ENCODE peak calls at places on chromosome 5, in six cellular contexts. S, O, R, V, D and L are unnamed samples. For H3K36me3, the result is how much of the 10 kb centered on the place peaks cover.

GRCh38 chr5:84260140-84260539 is 124.5 kb downstream of the EDIL3 start:
- DNase-seq in S (no peak), O (no peak), R (no peak), V (no peak), D (no peak), L (no peak)

GRCh38 chr5:74673011-74673790 is 11.8 kb upstream of the HEXB start:
- DNase-seq in S (peak), O (peak), R (no peak), V (no peak), D (no peak), L (no peak)

GRCh38 chr5:147098233-147098790 is 136.5 kb upstream of the STK32A start:
- DNase-seq in S (peak), O (peak), R (no peak), V (peak), D (peak), L (peak)

GRCh38 chr5:88680253-88681132 is 202.5 kb downstream of the MEF2C start:
- DNase-seq in S (peak), O (peak), R (peak), V (peak), D (peak), L (peak)

GRCh38 chr5:126365446-126366198 is 57.6 kb upstream of the GRAMD2B start:
- DNase-seq in S (no peak), O (no peak), R (no peak), V (no peak), D (no peak), L (no peak)

GRCh38 chr5:126542441-126542840 is 52.6 kb downstream of the ALDH7A1 start:
- DNase-seq in S (no peak), O (no peak), R (no peak), V (no peak), D (no peak), L (no peak)

GRCh38 chr5:171433952-171434676 is 14.7 kb downstream of the FGF18 start:
- DNase-seq in S (no peak), O (no peak), R (no peak), V (no peak), D (no peak), L (no peak)

GRCh38 chr5:84693256-84693655 is 308.6 kb upstream of the EDIL3 start:
- DNase-seq in S (no peak), O (no peak), R (no peak), V (no peak), D (no peak), L (no peak)

GRCh38 chr5:55546991-55547390 is 12.2 kb upstream of the PLPP1 start:
- DNase-seq in S (no peak), O (no peak), R (no peak), V (no peak), D (no peak), L (no peak)

GRCh38 chr5:115379622-115380344 is 83.3 kb upstream of the CCDC112 start:
- DNase-seq in S (no peak), O (peak), R (peak), V (peak), D (peak), L (peak)

GRCh38 chr5:84411832-84412605 is 27.3 kb upstream of the EDIL3 start:
- DNase-seq in S (no peak), O (no peak), R (no peak), V (no peak), D (peak), L (no peak)

GRCh38 chr5:128469924-128470323 is 68.1 kb downstream of the FBN2 start:
- DNase-seq in S (no peak), O (no peak), R (no peak), V (no peak), D (no peak), L (no peak)

GRCh38 chr5:108418172-108418571 is 36.3 kb upstream of the FBXL17 start:
- DNase-seq in S (no peak), O (no peak), R (no peak), V (no peak), D (no peak), L (no peak)

GRCh38 chr5:95664204-95664786 is 17.7 kb downstream of the RFESD start:
- DNase-seq in S (no peak), O (peak), R (no peak), V (peak), D (peak), L (no peak)

GRCh38 chr5:155929081-155929480 is 397.9 kb upstream of the SGCD start:
- DNase-seq in S (no peak), O (no peak), R (no peak), V (no peak), D (no peak), L (no peak)

GRCh38 chr5:78492650-78493049 is 132.2 kb downstream of the SCAMP1 start:
- DNase-seq in S (no peak), O (no peak), R (no peak), V (peak), D (no peak), L (no peak)

GRCh38 chr5:106876665-106877194 is 794.0 kb downstream of the EFNA5 start:
- DNase-seq in S (no peak), O (no peak), R (no peak), V (no peak), D (peak), L (no peak)

GRCh38 chr5:142976861-142977260 is 206.7 kb downstream of the ARHGAP26 start:
- DNase-seq in S (no peak), O (no peak), R (no peak), V (no peak), D (peak), L (no peak)

GRCh38 chr5:37103302-37103701 is 145.9 kb downstream of the CPLANE1 start:
- DNase-seq in S (no peak), O (no peak), R (no peak), V (no peak), D (no peak), L (no peak)

GRCh38 chr5:148615644-148616283 is 38.6 kb downstream of the HTR4 start:
- DNase-seq in S (no peak), O (no peak), R (no peak), V (no peak), D (peak), L (no peak)

GRCh38 chr5:154117930-154118329 is 72.6 kb upstream of the GALNT10 start:
- DNase-seq in S (no peak), O (no peak), R (no peak), V (no peak), D (no peak), L (no peak)

GRCh38 chr5:53481887-53482716 is 1.7 kb downstream of the FST start:
- DNase-seq in S (peak), O (peak), R (peak), V (peak), D (peak), L (peak)

GRCh38 chr5:138832218-138832617 is 42.9 kb downstream of the LRRTM2 start:
- DNase-seq in S (no peak), O (no peak), R (no peak), V (no peak), D (no peak), L (no peak)

GRCh38 chr5:127011151-127011550 is 19.2 kb downstream of the MARCHF3 start:
- DNase-seq in S (no peak), O (no peak), R (no peak), V (no peak), D (peak), L (no peak)

GRCh38 chr5:179163236-179164155 is 103.3 kb downstream of the ZNF354C start:
- DNase-seq in S (no peak), O (no peak), R (peak), V (no peak), D (no peak), L (no peak)

GRCh38 chr5:95382843-95383242 is 8.3 kb upstream of the FAM81B start:
- DNase-seq in S (no peak), O (no peak), R (no peak), V (no peak), D (no peak), L (no peak)

GRCh38 chr5:43839218-43839617 is 236.2 kb downstream of the NNT start:
- DNase-seq in S (no peak), O (no peak), R (no peak), V (no peak), D (peak), L (no peak)

GRCh38 chr5:138241688-138242547 is 28.8 kb upstream of the CDC23 start:
- DNase-seq in S (peak), O (peak), R (peak), V (no peak), D (no peak), L (no peak)

GRCh38 chr5:32428426-32428825 is 16.1 kb downstream of the ZFR start:
- DNase-seq in S (no peak), O (no peak), R (no peak), V (no peak), D (no peak), L (no peak)

GRCh38 chr5:127009784-127010183 is 20.6 kb downstream of the MARCHF3 start:
- DNase-seq in S (no peak), O (no peak), R (no peak), V (no peak), D (no peak), L (no peak)

GRCh38 chr5:150044334-150044681 is 42.0 kb downstream of the CSF1R start:
- DNase-seq in S (no peak), O (no peak), R (no peak), V (no peak), D (peak), L (no peak)

GRCh38 chr5:107794731-107795130 is 124.0 kb upstream of the EFNA5 start:
- DNase-seq in S (no peak), O (no peak), R (no peak), V (no peak), D (no peak), L (no peak)

GRCh38 chr5:90613918-90614504 is 55.4 kb downstream of the ADGRV1 start:
- DNase-seq in S (no peak), O (no peak), R (no peak), V (no peak), D (no peak), L (no peak)

GRCh38 chr5:119355244-119355635 is 579 bp upstream of the TNFAIP8 start:
- DNase-seq in S (no peak), O (no peak), R (peak), V (no peak), D (no peak), L (peak)

GRCh38 chr5:132210944-132211343 is 16.7 kb downstream of the P4HA2 start:
- DNase-seq in S (no peak), O (no peak), R (no peak), V (no peak), D (no peak), L (peak)

GRCh38 chr5:443239-444151 is 519 bp downstream of the EXOC3 start:
- DNase-seq in S (no peak), O (peak), R (peak), V (peak), D (no peak), L (peak)

GRCh38 chr5:172107606-172108005 is 80.4 kb downstream of the STK10 start:
- DNase-seq in S (no peak), O (no peak), R (peak), V (no peak), D (peak), L (no peak)

GRCh38 chr5:57111993-57112392 is 61.9 kb upstream of the GPBP1 start:
- DNase-seq in S (no peak), O (no peak), R (no peak), V (peak), D (no peak), L (peak)

GRCh38 chr5:142904421-142904820 is 134.2 kb downstream of the ARHGAP26 start:
- DNase-seq in S (no peak), O (no peak), R (no peak), V (no peak), D (peak), L (no peak)

GRCh38 chr5:109788596-109788995 is 98.9 kb downstream of the MAN2A1 start:
- DNase-seq in S (no peak), O (no peak), R (no peak), V (no peak), D (no peak), L (no peak)
- H3K36me3 ChIP-seq in S (under half), O (under half), R (under half), V (under half), D (under half), L (under half)

DNA sequence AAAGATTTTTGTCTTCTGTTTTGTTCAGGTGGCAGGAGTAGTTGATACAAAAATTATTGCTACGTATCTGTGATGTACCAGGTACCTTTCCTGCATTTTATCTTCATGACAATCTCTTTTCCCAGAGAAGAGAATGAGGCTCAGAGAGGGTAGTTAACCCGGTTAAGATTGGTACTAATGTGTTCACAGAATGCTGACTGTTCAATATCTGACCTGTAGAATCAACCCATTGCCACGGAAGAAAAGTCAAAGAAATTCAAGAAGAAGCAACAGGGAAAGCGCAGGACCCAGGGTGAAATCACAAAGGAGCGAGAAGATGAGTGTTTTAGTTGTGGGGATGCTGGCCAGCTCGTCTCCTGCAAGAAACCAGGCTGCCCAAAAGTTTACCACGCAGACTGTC is 11.8 kb downstream of the RAB24 start:
- DNase-seq in S (no peak), O (no peak), R (no peak), V (no peak), D (no peak), L (no peak)
- H3K36me3 ChIP-seq in S (half or more), O (half or more), R (half or more), V (under half), D (under half), L (under half)

DNA sequence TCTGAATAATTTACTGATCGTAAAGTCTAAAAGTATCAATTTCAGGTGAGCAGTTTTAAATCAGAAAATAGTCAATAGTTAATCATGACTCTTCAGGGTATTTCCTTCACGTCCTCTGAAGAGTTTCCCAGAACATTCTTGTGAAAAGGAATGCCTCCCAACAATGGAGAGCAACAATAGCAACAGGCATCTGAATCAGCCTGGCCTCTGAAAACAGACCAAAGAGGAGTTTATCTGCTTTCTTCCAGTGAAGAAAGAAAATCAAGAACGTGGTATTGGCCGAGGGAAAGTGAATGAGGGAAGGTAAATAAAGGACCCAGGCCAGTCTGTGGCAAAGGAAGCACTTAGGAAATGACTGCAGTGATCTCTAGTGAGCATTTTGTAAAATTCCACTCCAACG is 26.1 kb upstream of the RASGEF1C start:
- DNase-seq in S (no peak), O (no peak), R (no peak), V (no peak), D (no peak), L (no peak)
- H3K36me3 ChIP-seq in S (under half), O (under half), R (under half), V (under half), D (under half), L (under half)

GRCh38 chr5:68279960-68280359 is 64.4 kb downstream of the PIK3R1 start:
- DNase-seq in S (no peak), O (peak), R (no peak), V (no peak), D (no peak), L (no peak)

GRCh38 chr5:68274847-68275700 is 59.5 kb downstream of the PIK3R1 start:
- DNase-seq in S (no peak), O (peak), R (no peak), V (no peak), D (no peak), L (no peak)

GRCh38 chr5:68277427-68277826 is 61.9 kb downstream of the PIK3R1 start:
- DNase-seq in S (no peak), O (no peak), R (no peak), V (no peak), D (peak), L (no peak)

GRCh38 chr5:68273717-68274409 is 58.3 kb downstream of the PIK3R1 start:
- DNase-seq in S (no peak), O (no peak), R (no peak), V (no peak), D (peak), L (no peak)

GRCh38 chr5:68276740-68277139 is 61.2 kb downstream of the PIK3R1 start:
- DNase-seq in S (no peak), O (no peak), R (no peak), V (no peak), D (no peak), L (no peak)
- H3K36me3 ChIP-seq in S (half or more), O (under half), R (under half), V (under half), D (under half), L (under half)

DNA sequence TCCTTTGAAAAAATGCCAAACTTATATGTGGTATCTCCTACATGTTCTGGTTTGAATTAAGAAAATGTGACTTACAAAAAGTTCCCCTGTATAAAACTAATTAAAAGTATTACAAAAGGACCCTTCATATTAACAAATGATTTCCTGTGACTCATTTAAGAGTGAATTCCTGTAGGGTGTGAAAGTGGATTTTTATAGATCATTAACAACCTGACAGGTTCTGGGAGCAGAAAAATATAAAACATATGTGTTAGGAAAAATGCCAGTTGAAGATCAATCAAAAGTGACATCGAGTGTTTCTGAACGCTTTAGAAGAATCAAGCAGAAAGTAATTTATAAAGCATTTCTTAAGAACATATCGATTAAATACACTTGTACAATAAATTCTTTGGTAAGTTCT is 35.5 kb downstream of the CAMK4 start:
- DNase-seq in S (no peak), O (no peak), R (no peak), V (no peak), D (no peak), L (no peak)
- H3K36me3 ChIP-seq in S (under half), O (under half), R (under half), V (under half), D (under half), L (under half)

DNA sequence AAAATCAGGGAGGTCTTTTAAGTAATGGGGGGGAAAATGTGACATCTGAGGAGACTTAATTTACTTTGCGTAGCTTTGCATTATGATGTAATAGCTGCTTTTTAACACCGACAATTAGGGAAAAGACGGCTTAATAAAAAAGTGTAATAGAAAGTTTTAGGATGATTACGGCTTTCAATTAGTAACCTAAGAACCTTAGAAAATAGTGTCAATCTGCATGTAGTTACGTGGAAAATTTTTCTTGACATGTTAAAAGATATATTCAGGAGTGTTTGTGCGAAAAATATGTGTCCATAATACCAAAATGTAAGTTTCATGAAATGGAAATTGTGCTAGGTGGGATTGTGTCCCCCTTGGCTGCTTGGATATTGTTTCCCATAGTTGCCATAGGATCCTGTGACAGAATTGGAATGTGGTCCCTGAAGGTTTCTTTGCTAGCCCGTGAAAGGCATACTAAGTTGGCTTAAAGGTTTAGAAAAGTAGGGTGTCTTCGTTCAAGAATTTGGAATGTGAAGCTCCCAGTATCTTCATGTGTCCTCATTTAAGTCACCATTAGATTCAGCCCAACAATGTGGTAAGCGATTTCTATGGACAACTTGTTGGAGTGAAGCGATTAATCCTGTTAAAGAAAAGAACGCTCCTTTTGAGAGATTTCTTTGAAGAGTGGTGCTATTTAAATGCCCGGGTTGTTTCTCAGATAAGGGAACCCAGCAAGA is 1.9 kb downstream of the RGMB start:
- DNase-seq in S (no peak), O (no peak), R (no peak), V (no peak), D (no peak), L (no peak)
- H3K36me3 ChIP-seq in S (under half), O (under half), R (under half), V (under half), D (under half), L (under half)

GRCh38 chr5:112772095-112772494 is 34.4 kb downstream of the APC start:
- DNase-seq in S (no peak), O (no peak), R (no peak), V (no peak), D (peak), L (no peak)
- H3K36me3 ChIP-seq in S (half or more), O (under half), R (under half), V (under half), D (under half), L (under half)

DNA sequence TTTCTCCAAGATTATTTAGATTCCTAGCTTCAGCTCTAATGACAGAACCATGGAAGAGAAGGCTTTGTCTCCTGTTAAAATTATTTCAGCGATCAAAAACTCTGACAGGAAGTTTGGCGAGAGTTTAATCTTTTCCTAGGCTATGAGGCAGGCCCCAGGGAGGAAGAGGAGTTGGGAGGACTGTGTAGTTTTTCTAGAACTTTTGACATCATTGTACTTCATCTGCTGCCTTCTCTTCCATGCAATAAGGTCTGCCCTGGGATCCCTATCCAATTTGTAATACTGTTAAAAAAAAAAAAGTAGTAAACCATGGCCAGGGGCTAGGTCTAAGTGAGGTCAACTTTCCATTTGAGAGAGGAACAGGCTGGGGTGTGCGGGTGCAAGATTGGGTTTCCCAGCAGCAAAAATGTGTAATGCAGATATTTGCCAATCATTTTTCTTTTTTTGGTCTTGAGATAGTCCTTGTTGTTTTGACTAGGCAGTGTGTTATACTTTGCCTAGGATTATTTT is 261.9 kb upstream of the ANKH start:
- DNase-seq in S (no peak), O (no peak), R (no peak), V (no peak), D (no peak), L (no peak)
- H3K36me3 ChIP-seq in S (under half), O (under half), R (under half), V (under half), D (under half), L (under half)